ENCODE peak calls at places on chromosomes 13 and 19, in ten cellular contexts. One of them, this sample, is unnamed.

GRCh38 chr19:755063-755462 is 4.2 kb downstream of the MISP start:
- DNase-seq in EL: no peak
- DNase-seq in stimulated activated CD8-positive, alpha-beta memory T cell treated with anti-CD3 and anti-CD28 coated beads, Interleukin-7, amount 100 ng/mL, for 4 hours: no peak
- DNase-seq in NCI-H1105: no peak
- DNase-seq in tibial nerve: no peak
- DNase-seq in choroid plexus epithelial cell: no peak
- DNase-seq in NCI-H510A: no peak
- DNase-seq in fibroblast of pulmonary artery: no peak
- DNase-seq in stimulated activated CD4-positive, alpha-beta T cell treated with anti-CD3 and anti-CD28 coated beads, Interleukin-1b, Interleukin-23, amount 100 ng/mL, for 24 hours: no peak
- DNase-seq in Peyer's patch: peak; percentile 92
- DNase-seq in this sample: no peak

GRCh38 chr13:78660130-78660857 is 1.3 kb upstream of the OBI1 start:
- DNase-seq in EL: no peak
- DNase-seq in stimulated activated CD8-positive, alpha-beta memory T cell treated with anti-CD3 and anti-CD28 coated beads, Interleukin-7, amount 100 ng/mL, for 4 hours: no peak
- DNase-seq in NCI-H1105: no peak
- DNase-seq in tibial nerve: peak; percentile 7
- DNase-seq in choroid plexus epithelial cell: peak; percentile 22
- DNase-seq in NCI-H510A: no peak
- DNase-seq in fibroblast of pulmonary artery: no peak
- DNase-seq in stimulated activated CD4-positive, alpha-beta T cell treated with anti-CD3 and anti-CD28 coated beads, Interleukin-1b, Interleukin-23, amount 100 ng/mL, for 24 hours: no peak
- DNase-seq in Peyer's patch: peak; percentile 54
- DNase-seq in this sample: no peak

GRCh38 chr13:40483601-40484000 is 182.8 kb downstream of the FOXO1 start:
- DNase-seq in EL: no peak
- DNase-seq in stimulated activated CD8-positive, alpha-beta memory T cell treated with anti-CD3 and anti-CD28 coated beads, Interleukin-7, amount 100 ng/mL, for 4 hours: no peak
- DNase-seq in NCI-H1105: no peak
- DNase-seq in tibial nerve: no peak
- DNase-seq in choroid plexus epithelial cell: no peak
- DNase-seq in NCI-H510A: no peak
- DNase-seq in fibroblast of pulmonary artery: no peak
- DNase-seq in stimulated activated CD4-positive, alpha-beta T cell treated with anti-CD3 and anti-CD28 coated beads, Interleukin-1b, Interleukin-23, amount 100 ng/mL, for 24 hours: no peak
- DNase-seq in Peyer's patch: no peak
- DNase-seq in this sample: no peak

GRCh38 chr13:100340865-100341264 is 247.7 kb downstream of the GGACT start:
- DNase-seq in EL: no peak
- DNase-seq in stimulated activated CD8-positive, alpha-beta memory T cell treated with anti-CD3 and anti-CD28 coated beads, Interleukin-7, amount 100 ng/mL, for 4 hours: no peak
- DNase-seq in NCI-H1105: no peak
- DNase-seq in tibial nerve: no peak
- DNase-seq in choroid plexus epithelial cell: no peak
- DNase-seq in NCI-H510A: no peak
- DNase-seq in fibroblast of pulmonary artery: no peak
- DNase-seq in stimulated activated CD4-positive, alpha-beta T cell treated with anti-CD3 and anti-CD28 coated beads, Interleukin-1b, Interleukin-23, amount 100 ng/mL, for 24 hours: no peak
- DNase-seq in Peyer's patch: no peak
- DNase-seq in this sample: no peak

GRCh38 chr13:73299787-73300186 is 241.0 kb downstream of the KLF5 start:
- DNase-seq in EL: no peak
- DNase-seq in stimulated activated CD8-positive, alpha-beta memory T cell treated with anti-CD3 and anti-CD28 coated beads, Interleukin-7, amount 100 ng/mL, for 4 hours: no peak
- DNase-seq in NCI-H1105: no peak
- DNase-seq in tibial nerve: no peak
- DNase-seq in choroid plexus epithelial cell: peak; percentile 2
- DNase-seq in NCI-H510A: no peak
- DNase-seq in fibroblast of pulmonary artery: no peak
- DNase-seq in stimulated activated CD4-positive, alpha-beta T cell treated with anti-CD3 and anti-CD28 coated beads, Interleukin-1b, Interleukin-23, amount 100 ng/mL, for 24 hours: no peak
- DNase-seq in Peyer's patch: no peak
- DNase-seq in this sample: no peak

GRCh38 chr19:35673121-35673804 is 6.9 kb downstream of the UPK1A start:
- DNase-seq in EL: peak; percentile 87
- DNase-seq in stimulated activated CD8-positive, alpha-beta memory T cell treated with anti-CD3 and anti-CD28 coated beads, Interleukin-7, amount 100 ng/mL, for 4 hours: peak; percentile 23
- DNase-seq in NCI-H1105: peak; percentile 2
- DNase-seq in tibial nerve: no peak
- DNase-seq in choroid plexus epithelial cell: peak; percentile 55
- DNase-seq in NCI-H510A: no peak
- DNase-seq in fibroblast of pulmonary artery: peak; percentile 40
- DNase-seq in stimulated activated CD4-positive, alpha-beta T cell treated with anti-CD3 and anti-CD28 coated beads, Interleukin-1b, Interleukin-23, amount 100 ng/mL, for 24 hours: no peak
- DNase-seq in Peyer's patch: peak; percentile 58
- DNase-seq in this sample: no peak

GRCh38 chr13:102881819-102882686 is 36.2 kb downstream of the ERCC5 start:
- DNase-seq in EL: no peak
- DNase-seq in stimulated activated CD8-positive, alpha-beta memory T cell treated with anti-CD3 and anti-CD28 coated beads, Interleukin-7, amount 100 ng/mL, for 4 hours: no peak
- DNase-seq in NCI-H1105: no peak
- DNase-seq in tibial nerve: no peak
- DNase-seq in choroid plexus epithelial cell: no peak
- DNase-seq in NCI-H510A: no peak
- DNase-seq in fibroblast of pulmonary artery: no peak
- DNase-seq in stimulated activated CD4-positive, alpha-beta T cell treated with anti-CD3 and anti-CD28 coated beads, Interleukin-1b, Interleukin-23, amount 100 ng/mL, for 24 hours: no peak
- DNase-seq in Peyer's patch: no peak
- DNase-seq in this sample: no peak

GRCh38 chr13:83065136-83065535 is 817.1 kb downstream of the SLITRK1 start:
- DNase-seq in EL: peak; percentile 69
- DNase-seq in stimulated activated CD8-positive, alpha-beta memory T cell treated with anti-CD3 and anti-CD28 coated beads, Interleukin-7, amount 100 ng/mL, for 4 hours: no peak
- DNase-seq in NCI-H1105: no peak
- DNase-seq in tibial nerve: peak; percentile 75
- DNase-seq in choroid plexus epithelial cell: peak; percentile 92
- DNase-seq in NCI-H510A: no peak
- DNase-seq in fibroblast of pulmonary artery: peak; percentile 90
- DNase-seq in stimulated activated CD4-positive, alpha-beta T cell treated with anti-CD3 and anti-CD28 coated beads, Interleukin-1b, Interleukin-23, amount 100 ng/mL, for 24 hours: no peak
- DNase-seq in Peyer's patch: no peak
- DNase-seq in this sample: no peak

GRCh38 chr19:38049105-38049649 is 142.2 kb downstream of the SIPA1L3 start:
- DNase-seq in EL: peak; percentile 76
- DNase-seq in stimulated activated CD8-positive, alpha-beta memory T cell treated with anti-CD3 and anti-CD28 coated beads, Interleukin-7, amount 100 ng/mL, for 4 hours: peak; percentile 33
- DNase-seq in NCI-H1105: no peak
- DNase-seq in tibial nerve: no peak
- DNase-seq in choroid plexus epithelial cell: peak; percentile 54
- DNase-seq in NCI-H510A: no peak
- DNase-seq in fibroblast of pulmonary artery: peak; percentile 39
- DNase-seq in stimulated activated CD4-positive, alpha-beta T cell treated with anti-CD3 and anti-CD28 coated beads, Interleukin-1b, Interleukin-23, amount 100 ng/mL, for 24 hours: no peak
- DNase-seq in Peyer's patch: peak; percentile 78
- DNase-seq in this sample: no peak

GRCh38 chr13:39781381-39781780 is 125.9 kb downstream of the COG6 start:
- DNase-seq in EL: no peak
- DNase-seq in stimulated activated CD8-positive, alpha-beta memory T cell treated with anti-CD3 and anti-CD28 coated beads, Interleukin-7, amount 100 ng/mL, for 4 hours: no peak
- DNase-seq in NCI-H1105: no peak
- DNase-seq in tibial nerve: no peak
- DNase-seq in choroid plexus epithelial cell: no peak
- DNase-seq in NCI-H510A: no peak
- DNase-seq in fibroblast of pulmonary artery: no peak
- DNase-seq in stimulated activated CD4-positive, alpha-beta T cell treated with anti-CD3 and anti-CD28 coated beads, Interleukin-1b, Interleukin-23, amount 100 ng/mL, for 24 hours: no peak
- DNase-seq in Peyer's patch: no peak
- DNase-seq in this sample: no peak

GRCh38 chr19:12155324-12155723 is 1.2 kb downstream of the ZNF625 start:
- DNase-seq in EL: no peak
- DNase-seq in stimulated activated CD8-positive, alpha-beta memory T cell treated with anti-CD3 and anti-CD28 coated beads, Interleukin-7, amount 100 ng/mL, for 4 hours: no peak
- DNase-seq in NCI-H1105: no peak
- DNase-seq in tibial nerve: no peak
- DNase-seq in choroid plexus epithelial cell: no peak
- DNase-seq in NCI-H510A: no peak
- DNase-seq in fibroblast of pulmonary artery: no peak
- DNase-seq in stimulated activated CD4-positive, alpha-beta T cell treated with anti-CD3 and anti-CD28 coated beads, Interleukin-1b, Interleukin-23, amount 100 ng/mL, for 24 hours: no peak
- DNase-seq in Peyer's patch: no peak
- DNase-seq in this sample: no peak

This sample was measured in HS-27A.